ENCODE peak calls at places on chromosomes 16 and 17, in ten cellular contexts. I is SHP77; X is stimulated activated CD4-positive, alpha-beta T cell treated with anti-CD3 and anti-CD28 coated beads, Interleukin-2, amount 100 ng/mL, for 48 hours; M is stromal cell of bone marrow; P is fibroblast of pulmonary artery; Y is adipocyte; U is CD4-positive, CD25-positive, alpha-beta regulatory T cell; V is HT-29; T is memory B cell; B is osteocyte. L is an unnamed sample.
A peak's percentile ranks its signal among the peaks of the same experiment; 100 is the strongest.

GRCh38 chr16:4700997-4701743 is 7.8 kb downstream of the NUDT16L1 start:
- DNase-seq in I (no peak), X (no peak), M (no peak), P (no peak), Y (no peak), U (no peak), V (no peak), T (no peak), B (no peak), L (no peak)

GRCh38 chr17:37770631-37771518 is 26.0 kb upstream of the HNF1B start:
- DNase-seq in I (peak; percentile 35), X (peak; percentile 35), M (peak; percentile 25), P (peak; percentile 69), Y (peak; percentile 90), U (peak; percentile 34), V (peak; percentile 99), T (no peak), B (peak; percentile 87), L (peak; percentile 39)

GRCh38 chr16:23835390-23836077 is at the start of gene PRKCB:
- DNase-seq in I (no peak), X (peak; percentile 92), M (no peak), P (peak; percentile 31), Y (peak; percentile 29), U (peak; percentile 90), V (no peak), T (peak; percentile 94), B (no peak), L (no peak)

GRCh38 chr16:81174644-81175324 is 63.7 kb upstream of the BCO1 start:
- DNase-seq in I (no peak), X (no peak), M (no peak), P (no peak), Y (no peak), U (no peak), V (no peak), T (no peak), B (no peak), L (no peak)

GRCh38 chr16:85708338-85708737 is 19.6 kb upstream of the GINS2 start:
- DNase-seq in I (no peak), X (no peak), M (no peak), P (no peak), Y (no peak), U (no peak), V (no peak), T (no peak), B (no peak), L (no peak)

GRCh38 chr16:57918994-57919393 is 51.9 kb downstream of the CNGB1 start:
- DNase-seq in I (no peak), X (no peak), M (no peak), P (no peak), Y (no peak), U (no peak), V (no peak), T (no peak), B (no peak), L (no peak)

GRCh38 chr17:39653662-39654331 is 11.4 kb upstream of the TCAP start:
- DNase-seq in I (peak; percentile 30), X (peak; percentile 87), M (no peak), P (peak; percentile 48), Y (peak; percentile 49), U (peak; percentile 72), V (peak; percentile 56), T (peak; percentile 68), B (peak; percentile 89), L (peak; percentile 76)

GRCh38 chr16:29320274-29320999 is 86.1 kb downstream of the NPIPB11 start:
- DNase-seq in I (no peak), X (no peak), M (no peak), P (no peak), Y (no peak), U (no peak), V (no peak), T (no peak), B (no peak), L (no peak)

GRCh38 chr16:30485818-30486436 is 13.4 kb downstream of the ITGAL start:
- DNase-seq in I (no peak), X (no peak), M (no peak), P (peak; percentile 17), Y (peak; percentile 7), U (no peak), V (no peak), T (no peak), B (no peak), L (no peak)

GRCh38 chr17:76524598-76525512 is 12.7 kb downstream of the CYGB start:
- DNase-seq in I (no peak), X (no peak), M (no peak), P (peak; percentile 76), Y (no peak), U (no peak), V (no peak), T (no peak), B (no peak), L (peak; percentile 48)

GRCh38 chr17:19579867-19580565 is 46.4 kb downstream of the SLC47A1 start:
- DNase-seq in I (no peak), X (no peak), M (no peak), P (peak; percentile 10), Y (peak; percentile 49), U (no peak), V (no peak), T (no peak), B (no peak), L (no peak)

GRCh38 chr16:4380131-4381063 is 8.7 kb downstream of the VASN start:
- DNase-seq in I (no peak), X (no peak), M (no peak), P (no peak), Y (no peak), U (no peak), V (no peak), T (no peak), B (no peak), L (no peak)

GRCh38 chr17:82821554-82821953 is 18.3 kb downstream of the ZNF750 start:
- DNase-seq in I (no peak), X (no peak), M (no peak), P (no peak), Y (no peak), U (no peak), V (no peak), T (no peak), B (no peak), L (no peak)